ENCODE peak calls at places on chromosome 1, in nine cellular contexts. X is NCI-H345; N is amygdala; H is astrocyte of the cerebellum; U is memory B cell; V is mesenchymal stem cell; Q is CD4-positive, alpha-beta memory T cell; L is AG09319; S is amniotic stem cell. A is an unnamed sample.

GRCh38 chr1:14259191-14259757 is 339.2 kb upstream of the KAZN start:
- DNase-seq in N (peak), H (peak), U (no peak), V (no peak), S (no peak), Q (no peak), L (no peak), X (no peak), A (no peak)

GRCh38 chr1:11730429-11730861 is 5.5 kb upstream of the AGTRAP start:
- DNase-seq in L (no peak), Q (peak), U (no peak), S (no peak), X (no peak), N (no peak), V (peak), H (no peak), A (no peak)

GRCh38 chr1:179228783-179229213 is 679 bp downstream of the ABL2 start:
- DNase-seq in Q (no peak), V (peak), L (no peak), X (peak), S (no peak), N (peak), H (no peak), U (peak), A (no peak)

GRCh38 chr1:1024421-1025415 is 4.8 kb downstream of the AGRN start:
- DNase-seq in U (no peak), V (no peak), S (no peak), H (no peak), N (peak), Q (no peak), L (no peak), X (no peak), A (peak)

GRCh38 chr1:112532074-112532473 is 23.3 kb downstream of the WNT2B start:
- DNase-seq in V (no peak), X (no peak), L (no peak), U (no peak), S (no peak), N (no peak), Q (no peak), H (no peak), A (no peak)

GRCh38 chr1:222754386-222755139 is 17.6 kb downstream of the FAM177B start:
- DNase-seq in S (peak), U (no peak), L (peak), X (no peak), N (peak), V (no peak), Q (no peak), H (peak), A (peak)

GRCh38 chr1:219323426-219323825 is 149.7 kb downstream of the LYPLAL1 start:
- DNase-seq in V (no peak), U (no peak), X (no peak), N (no peak), Q (no peak), L (no peak), H (no peak), S (no peak), A (no peak)

GRCh38 chr1:119368556-119368955 is at the start of gene HAO2:
- DNase-seq in N (no peak), S (no peak), Q (no peak), U (no peak), V (no peak), X (no peak), H (no peak), L (no peak), A (no peak)

GRCh38 chr1:245016700-245017099 is 138.1 kb upstream of the KIF26B start:
- DNase-seq in S (no peak), N (no peak), H (no peak), Q (no peak), V (no peak), L (no peak), U (no peak), X (peak), A (no peak)

GRCh38 chr1:193335797-193336428 is 149.5 kb upstream of the B3GALT2 start:
- DNase-seq in N (no peak), H (no peak), X (no peak), V (peak), U (no peak), Q (no peak), S (peak), L (peak), A (no peak)

GRCh38 chr1:248823517-248824001 is 2.2 kb downstream of the SH3BP5L start:
- DNase-seq in V (no peak), X (no peak), N (no peak), S (no peak), H (peak), Q (no peak), L (no peak), U (no peak), A (peak)

GRCh38 chr1:220487297-220487820 is 40.6 kb upstream of the MARK1 start:
- DNase-seq in N (no peak), U (no peak), H (peak), X (peak), L (no peak), S (no peak), Q (no peak), V (peak), A (peak)

GRCh38 chr1:119743776-119744597 is 24.7 kb downstream of the HMGCS2 start:
- DNase-seq in U (peak), N (peak), H (peak), L (peak), V (peak), S (peak), Q (peak), X (peak), A (peak)

GRCh38 chr1:48329489-48329888 is 107.0 kb downstream of the SLC5A9 start:
- DNase-seq in L (no peak), N (no peak), H (no peak), U (no peak), S (no peak), V (peak), X (no peak), Q (no peak), A (no peak)

A was measured in RCC 7860.